ENCODE peak calls at places on chromosomes 12 and 14, in eight cellular contexts. F is thoracic aorta; L is neural progenitor cell; T is pancreas; Q is HCT116; O is uterus; J is CD8-positive, alpha-beta T cell; P is PC-9. V is an unnamed sample.

GRCh38 chr12:22821985-22822384 is 197.0 kb downstream of the ETNK1 start:
- DNase-seq in Q (no peak), J (no peak), P (no peak), O (no peak), T (no peak), F (no peak), L (no peak), V (no peak)

GRCh38 chr14:90534838-90535555 is 138.2 kb downstream of the CALM1 start:
- DNase-seq in P (no peak), F (no peak), O (no peak), L (no peak), T (no peak), J (no peak), Q (no peak), V (peak)

GRCh38 chr14:102295301-102295700 is 9.7 kb downstream of the MOK start:
- DNase-seq in L (no peak), F (no peak), O (no peak), Q (no peak), P (no peak), T (no peak), J (no peak), V (no peak)

GRCh38 chr12:45433441-45433868 is 217.6 kb downstream of the ANO6 start:
- DNase-seq in O (no peak), Q (no peak), J (no peak), L (peak), T (no peak), P (peak), F (no peak), V (no peak)

GRCh38 chr12:111673503-111673902 is 12.3 kb downstream of the BRAP start:
- DNase-seq in T (no peak), F (no peak), L (no peak), P (no peak), J (no peak), O (no peak), Q (peak), V (no peak)

GRCh38 chr12:3752741-3753486 is at the start of gene CRACR2A:
- DNase-seq in P (no peak), F (no peak), Q (peak), T (peak), L (peak), O (peak), J (peak), V (peak)

GRCh38 chr14:92511472-92512247 is 1.9 kb upstream of the RIN3 start:
- DNase-seq in O (peak), T (no peak), L (no peak), P (peak), J (no peak), F (no peak), Q (peak), V (no peak)

GRCh38 chr12:121915841-121916321 is 2.5 kb upstream of the CFAP251 start:
- DNase-seq in T (no peak), L (peak), Q (no peak), O (no peak), P (no peak), J (no peak), F (no peak), V (no peak)

GRCh38 chr12:129109174-129110001 is 256.1 kb downstream of the GLT1D1 start:
- DNase-seq in T (no peak), F (no peak), O (no peak), L (no peak), J (no peak), Q (no peak), P (no peak), V (no peak)

GRCh38 chr14:103867523-103867953 is 20.2 kb upstream of the PPP1R13B start:
- DNase-seq in J (no peak), P (no peak), F (no peak), L (no peak), O (no peak), Q (no peak), T (peak), V (peak)

GRCh38 chr12:131242741-131243496 is 289.2 kb downstream of the ADGRD1 start:
- DNase-seq in T (no peak), J (no peak), Q (peak), P (no peak), F (no peak), L (peak), O (no peak), V (peak)

GRCh38 chr12:9340422-9341259 is 132.4 kb upstream of the PZP start:
- DNase-seq in J (no peak), F (no peak), Q (no peak), P (no peak), T (no peak), L (no peak), O (no peak), V (no peak)

GRCh38 chr14:27077181-27077738 is 479.4 kb upstream of the NOVA1 start:
- DNase-seq in Q (no peak), P (no peak), O (no peak), J (no peak), F (no peak), T (peak), L (no peak), V (no peak)

GRCh38 chr14:100346306-100347091 is 23.4 kb downstream of the SLC25A47 start:
- DNase-seq in P (no peak), T (no peak), L (no peak), F (no peak), O (no peak), Q (no peak), J (no peak), V (no peak)

GRCh38 chr12:98062464-98063245 is 452.7 kb upstream of the TMPO start:
- DNase-seq in T (no peak), J (no peak), P (no peak), L (no peak), F (no peak), Q (no peak), O (no peak), V (no peak)

GRCh38 chr12:58496411-58496810 is 423.9 kb downstream of the LRIG3 start:
- DNase-seq in Q (no peak), F (no peak), J (no peak), L (no peak), T (no peak), O (no peak), P (peak), V (no peak)

GRCh38 chr12:91817512-91817911 is 328.1 kb downstream of the BTG1 start:
- DNase-seq in O (no peak), T (peak), P (peak), J (no peak), Q (no peak), F (no peak), L (no peak), V (no peak)

GRCh38 chr14:104657563-104658324 is 31.7 kb upstream of the INF2 start:
- DNase-seq in T (peak), J (no peak), P (no peak), L (no peak), F (no peak), O (no peak), Q (no peak), V (no peak)

GRCh38 chr14:34064349-34064748 is 113.5 kb upstream of the EGLN3 start:
- DNase-seq in O (peak), J (no peak), L (no peak), P (no peak), Q (no peak), F (no peak), T (no peak), V (no peak)

GRCh38 chr12:129531004-129531403 is 372.8 kb downstream of the TMEM132D start:
- DNase-seq in F (no peak), P (no peak), T (peak), L (no peak), Q (no peak), J (no peak), O (no peak), V (no peak)

GRCh38 chr12:9214536-9214935 is 6.3 kb upstream of the PZP start:
- DNase-seq in O (no peak), P (no peak), J (no peak), L (no peak), F (no peak), T (no peak), Q (no peak), V (no peak)

GRCh38 chr14:42869681-42870080 is 1263.0 kb downstream of the LRFN5 start:
- DNase-seq in T (no peak), O (no peak), Q (no peak), J (no peak), F (no peak), L (no peak), P (no peak), V (no peak)

GRCh38 chr14:59895721-59896120 is 24.2 kb upstream of the LRRC9 start:
- DNase-seq in O (no peak), T (no peak), P (no peak), Q (no peak), L (no peak), J (no peak), F (no peak), V (no peak)

GRCh38 chr14:59900536-59900935 is 19.4 kb upstream of the LRRC9 start:
- DNase-seq in F (no peak), J (no peak), Q (no peak), P (no peak), L (no peak), T (no peak), O (no peak), V (no peak)

GRCh38 chr14:59897757-59898383 is 22.1 kb upstream of the LRRC9 start:
- DNase-seq in O (no peak), L (peak), F (no peak), Q (peak), P (no peak), J (no peak), T (peak), V (no peak)
- TF ChIP-seq CTCF in O (no peak), L (peak), F (peak), Q (peak), P (peak), J (no peak), T (peak), V (peak)

GRCh38 chr12:19496249-19497208 is 57.2 kb downstream of the AEBP2 start:
- DNase-seq in T (no peak), J (no peak), Q (no peak), F (no peak), O (no peak), L (peak), P (no peak), V (no peak)
- H3K4me3 ChIP-seq in T (no peak), J (no peak), Q (no peak), F (no peak), O (no peak), L (no peak), P (no peak), V (no peak)

GRCh38 chr14:54493293-54493692 is 4.5 kb upstream of the GMFB start:
- DNase-seq in O (no peak), Q (no peak), J (no peak), L (peak), F (no peak), P (no peak), T (no peak), V (no peak)
- TF ChIP-seq CTCF in O (no peak), Q (peak), J (no peak), L (peak), F (no peak), P (no peak), T (no peak), V (no peak)

GRCh38 chr14:74614508-74615495 is 2.8 kb upstream of the LTBP2 start:
- DNase-seq in F (no peak), P (peak), T (no peak), Q (no peak), J (no peak), O (no peak), L (no peak), V (no peak)

GRCh38 chr14:74618078-74618952 is 6.3 kb upstream of the LTBP2 start:
- DNase-seq in P (peak), L (no peak), T (peak), O (no peak), J (peak), Q (peak), F (no peak), V (no peak)

GRCh38 chr14:74615735-74616134 is 3.7 kb upstream of the LTBP2 start:
- DNase-seq in J (no peak), P (no peak), F (no peak), T (no peak), O (no peak), L (no peak), Q (no peak), V (no peak)

GRCh38 chr14:74616507-74616906 is 4.5 kb upstream of the LTBP2 start:
- DNase-seq in J (no peak), T (no peak), Q (peak), L (no peak), P (peak), O (no peak), F (no peak), V (no peak)

GRCh38 chr14:74616996-74617700 is 5.1 kb upstream of the LTBP2 start:
- DNase-seq in F (no peak), P (no peak), L (peak), O (no peak), J (no peak), Q (no peak), T (no peak), V (no peak)
- H3K4me3 ChIP-seq in F (peak), P (peak), L (no peak), O (no peak), J (no peak), Q (peak), T (no peak), V (no peak)

GRCh38 chr12:118058227-118058626 is 2.8 kb downstream of the WSB2 start:
- DNase-seq in P (no peak), L (no peak), T (no peak), Q (no peak), O (no peak), F (no peak), J (no peak), V (no peak)

GRCh38 chr12:118055865-118056773 is 4.9 kb downstream of the WSB2 start:
- DNase-seq in L (no peak), O (no peak), P (no peak), F (no peak), J (no peak), Q (no peak), T (no peak), V (no peak)

GRCh38 chr12:118052324-118053070 is 8.5 kb downstream of the WSB2 start:
- DNase-seq in T (peak), O (peak), Q (peak), F (peak), P (peak), L (no peak), J (no peak), V (peak)

GRCh38 chr12:118053071-118053985 is 7.7 kb downstream of the WSB2 start:
- DNase-seq in J (no peak), F (no peak), O (no peak), T (no peak), Q (no peak), P (no peak), L (no peak), V (no peak)

DNA sequence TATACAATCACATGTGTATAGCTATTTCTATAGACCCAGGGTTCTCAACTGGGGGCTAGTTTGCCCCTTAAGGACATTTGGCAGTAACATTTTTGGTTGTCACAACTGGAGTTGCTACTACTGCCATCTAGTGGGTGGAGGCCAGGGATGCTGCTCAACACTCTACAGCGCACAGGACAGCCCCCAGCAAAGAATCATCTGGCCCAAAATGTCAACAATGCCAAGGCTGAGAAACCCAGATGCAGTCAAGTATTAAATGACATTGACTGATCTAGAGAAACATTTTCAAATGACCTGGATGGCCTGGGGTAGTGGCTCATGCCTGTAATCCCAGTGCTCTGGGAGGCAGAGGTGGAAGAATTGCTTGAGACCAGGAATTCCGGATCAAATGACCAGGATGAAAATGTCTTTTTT is 5.8 kb downstream of the WSB2 start:
- DNase-seq in P (peak), F (no peak), O (no peak), T (peak), L (peak), J (peak), Q (no peak), V (no peak)
- TF ChIP-seq CTCF in P (peak), F (peak), O (peak), T (peak), L (peak), J (peak), Q (peak), V (peak)

DNA sequence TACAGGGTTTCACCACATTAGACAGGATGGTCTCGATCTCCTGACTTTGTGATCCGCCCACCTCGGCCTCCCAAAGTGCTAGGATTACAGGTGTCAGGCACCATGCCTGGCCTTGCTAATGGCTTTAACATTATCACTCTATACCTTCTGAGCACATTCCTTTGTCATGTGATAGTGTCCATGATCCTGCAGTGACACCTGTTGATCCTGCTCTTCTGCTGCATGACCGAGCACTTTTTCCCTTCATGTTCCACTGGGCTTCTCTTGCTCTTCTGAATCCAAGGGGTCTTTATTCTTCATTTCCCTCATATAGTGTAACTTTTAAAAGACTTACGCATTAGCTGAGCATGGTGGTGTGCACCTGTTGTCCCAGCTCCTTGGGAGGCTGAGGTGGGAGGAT is 11.6 kb downstream of the ZNF268 start:
- DNase-seq in F (no peak), T (no peak), L (no peak), Q (no peak), J (no peak), P (no peak), O (no peak), V (no peak)
- H3K4me3 ChIP-seq in F (no peak), T (no peak), L (no peak), Q (no peak), J (no peak), P (no peak), O (no peak), V (no peak)

GRCh38 chr12:116202940-116203339 is 74.6 kb downstream of the MED13L start:
- DNase-seq in L (no peak), T (no peak), J (no peak), F (no peak), Q (no peak), P (no peak), O (no peak), V (no peak)
- TF ChIP-seq CTCF in L (no peak), T (no peak), J (no peak), F (no peak), Q (no peak), P (no peak), O (peak), V (no peak)

GRCh38 chr14:99273025-99273723 is 1.2 kb upstream of the BCL11B start:
- DNase-seq in Q (no peak), J (peak), F (no peak), O (no peak), P (no peak), T (no peak), L (peak), V (peak)

GRCh38 chr14:99274346-99275221 is 2.6 kb upstream of the BCL11B start:
- DNase-seq in Q (peak), T (peak), O (peak), P (no peak), L (peak), F (no peak), J (peak), V (peak)

GRCh38 chr14:99275222-99275584 is 3.2 kb upstream of the BCL11B start:
- DNase-seq in F (no peak), Q (no peak), T (no peak), J (no peak), L (no peak), P (no peak), O (no peak), V (no peak)

GRCh38 chr14:99272669-99273024 is 650 bp upstream of the BCL11B start:
- DNase-seq in T (no peak), O (no peak), L (no peak), F (no peak), P (no peak), J (no peak), Q (no peak), V (no peak)

GRCh38 chr14:99273724-99274345 is 1.8 kb upstream of the BCL11B start:
- DNase-seq in F (no peak), P (no peak), J (no peak), O (no peak), T (no peak), L (no peak), Q (no peak), V (no peak)
- H3K4me3 ChIP-seq in F (peak), P (no peak), J (peak), O (peak), T (peak), L (peak), Q (peak), V (no peak)

GRCh38 chr14:55864890-55865655 is 253.1 kb upstream of the PELI2 start:
- DNase-seq in F (no peak), O (no peak), L (peak), P (no peak), J (no peak), T (no peak), Q (no peak), V (peak)
- TF ChIP-seq CTCF in F (no peak), O (no peak), L (peak), P (peak), J (no peak), T (no peak), Q (peak), V (no peak)